ENCODE peak calls at places on chromosomes 4 and X, in five cellular contexts. J, E, H, R and U are unnamed samples.

GRCh38 chr4:75699299-75699698 is 25.1 kb upstream of the USO1 start:
- DNase-seq in J (no peak), R (no peak), H (no peak), E (no peak), U (no peak)

GRCh38 chr4:53786632-53787031 is 195.3 kb upstream of the LNX1 start:
- DNase-seq in E (no peak), R (no peak), J (peak; percentile 45), H (no peak), U (peak; percentile 88)

GRCh38 chr4:123114084-123114914 is 191.9 kb upstream of the NUDT6 start:
- DNase-seq in E (no peak), H (no peak), R (no peak), J (no peak), U (no peak)

GRCh38 chrX:124332481-124333424 is at the start of gene TEX13D:
- DNase-seq in J (no peak), E (no peak), H (no peak), R (no peak), U (no peak)

GRCh38 chr4:164977243-164978164 is at the start of gene TRIM61:
- DNase-seq in R (peak; percentile 74), E (peak; percentile 40), H (no peak), J (peak; percentile 52), U (peak; percentile 68)

GRCh38 chrX:132226169-132226568 is 6.9 kb upstream of the RAP2C start:
- DNase-seq in J (no peak), R (no peak), H (no peak), E (no peak), U (no peak)

GRCh38 chr4:110639207-110640092 is 16.6 kb upstream of the PITX2 start:
- DNase-seq in E (no peak), H (no peak), J (no peak), R (no peak), U (peak; percentile 45)

GRCh38 chr4:61995717-61996337 is 795.7 kb downstream of the ADGRL3 start:
- DNase-seq in H (no peak), E (no peak), J (no peak), R (no peak), U (no peak)

GRCh38 chr4:96092151-96092705 is 252.3 kb downstream of the PDHA2 start:
- DNase-seq in H (no peak), J (no peak), E (no peak), R (no peak), U (no peak)

GRCh38 chrX:115602729-115603389 is 41.9 kb downstream of the PLS3 start:
- DNase-seq in H (no peak), E (no peak), J (no peak), R (no peak), U (peak; percentile 66)